ENCODE peak calls at places on chromosome 2, in eight cellular contexts. One of them, this sample, is unnamed. For H3K36me3 and H3K4me1, the result is how much of the 10 kb centered on the place peaks cover.

GRCh38 chr2:24201496-24201895 is 26.6 kb downstream of the FAM228A start:
- DNase-seq in mammary epithelial cell: no peak
- DNase-seq in BE2C: no peak
- DNase-seq in tibial artery: no peak
- DNase-seq in cardiac muscle cell: no peak
- DNase-seq in transverse colon: no peak
- DNase-seq in IMR-90: peak
- DNase-seq in upper lobe of right lung: no peak
- DNase-seq in this sample: no peak

GRCh38 chr2:102001767-102002142 is 10.0 kb downstream of the IL1R2 start:
- DNase-seq in mammary epithelial cell: peak
- DNase-seq in BE2C: no peak
- DNase-seq in tibial artery: no peak
- DNase-seq in cardiac muscle cell: no peak
- DNase-seq in transverse colon: no peak
- DNase-seq in IMR-90: no peak
- DNase-seq in upper lobe of right lung: no peak
- DNase-seq in this sample: no peak

GRCh38 chr2:231865222-231865621 is 61.0 kb downstream of the NPPC start:
- DNase-seq in mammary epithelial cell: no peak
- DNase-seq in BE2C: no peak
- DNase-seq in tibial artery: no peak
- DNase-seq in cardiac muscle cell: no peak
- DNase-seq in transverse colon: no peak
- DNase-seq in IMR-90: no peak
- DNase-seq in upper lobe of right lung: no peak
- DNase-seq in this sample: no peak

GRCh38 chr2:237968048-237968862 is 1.4 kb downstream of the UBE2F start:
- DNase-seq in mammary epithelial cell: peak
- DNase-seq in BE2C: no peak
- DNase-seq in tibial artery: peak
- DNase-seq in cardiac muscle cell: peak
- DNase-seq in transverse colon: peak
- DNase-seq in IMR-90: peak
- DNase-seq in upper lobe of right lung: peak
- DNase-seq in this sample: peak

GRCh38 chr2:2647156-2647555 is 316.1 kb upstream of the MYT1L start:
- DNase-seq in mammary epithelial cell: peak
- DNase-seq in BE2C: no peak
- DNase-seq in tibial artery: no peak
- DNase-seq in cardiac muscle cell: no peak
- DNase-seq in transverse colon: no peak
- DNase-seq in IMR-90: peak
- DNase-seq in upper lobe of right lung: no peak
- DNase-seq in this sample: no peak

GRCh38 chr2:104826016-104826415 is 27.9 kb upstream of the POU3F3 start:
- DNase-seq in mammary epithelial cell: no peak
- DNase-seq in BE2C: no peak
- DNase-seq in tibial artery: no peak
- DNase-seq in cardiac muscle cell: no peak
- DNase-seq in transverse colon: no peak
- DNase-seq in IMR-90: no peak
- DNase-seq in upper lobe of right lung: no peak
- DNase-seq in this sample: no peak

GRCh38 chr2:100755441-100755840 is 64.5 kb upstream of the NPAS2 start:
- DNase-seq in mammary epithelial cell: peak
- DNase-seq in BE2C: no peak
- DNase-seq in tibial artery: no peak
- DNase-seq in cardiac muscle cell: no peak
- DNase-seq in transverse colon: no peak
- DNase-seq in IMR-90: peak
- DNase-seq in upper lobe of right lung: no peak
- DNase-seq in this sample: no peak

GRCh38 chr2:95392730-95393455 is 9.6 kb upstream of the FAHD2A start:
- DNase-seq in mammary epithelial cell: no peak
- DNase-seq in BE2C: no peak
- DNase-seq in tibial artery: no peak
- DNase-seq in cardiac muscle cell: no peak
- DNase-seq in transverse colon: no peak
- DNase-seq in IMR-90: no peak
- DNase-seq in upper lobe of right lung: no peak
- DNase-seq in this sample: no peak

GRCh38 chr2:85017436-85018048 is 46.6 kb downstream of the KCMF1 start:
- DNase-seq in mammary epithelial cell: no peak
- DNase-seq in BE2C: no peak
- DNase-seq in tibial artery: no peak
- DNase-seq in cardiac muscle cell: peak
- DNase-seq in transverse colon: no peak
- DNase-seq in IMR-90: peak
- DNase-seq in upper lobe of right lung: no peak
- DNase-seq in this sample: no peak

GRCh38 chr2:26276488-26276887 is 31.7 kb downstream of the HADHB start:
- DNase-seq in mammary epithelial cell: no peak
- DNase-seq in BE2C: no peak
- DNase-seq in tibial artery: no peak
- DNase-seq in cardiac muscle cell: no peak
- DNase-seq in transverse colon: no peak
- DNase-seq in IMR-90: no peak
- DNase-seq in upper lobe of right lung: no peak
- DNase-seq in this sample: no peak

GRCh38 chr2:26284132-26284531 is 39.4 kb downstream of the HADHB start:
- DNase-seq in mammary epithelial cell: peak
- DNase-seq in BE2C: no peak
- DNase-seq in tibial artery: no peak
- DNase-seq in cardiac muscle cell: peak
- DNase-seq in transverse colon: no peak
- DNase-seq in IMR-90: peak
- DNase-seq in upper lobe of right lung: no peak
- DNase-seq in this sample: no peak

GRCh38 chr2:26281226-26281625 is 36.5 kb downstream of the HADHB start:
- DNase-seq in mammary epithelial cell: peak
- DNase-seq in BE2C: no peak
- DNase-seq in tibial artery: no peak
- DNase-seq in cardiac muscle cell: no peak
- DNase-seq in transverse colon: no peak
- DNase-seq in IMR-90: no peak
- DNase-seq in upper lobe of right lung: no peak
- DNase-seq in this sample: no peak

GRCh38 chr2:26283606-26284005 is 38.9 kb downstream of the HADHB start:
- DNase-seq in mammary epithelial cell: no peak
- DNase-seq in BE2C: no peak
- DNase-seq in tibial artery: no peak
- DNase-seq in cardiac muscle cell: no peak
- DNase-seq in transverse colon: no peak
- DNase-seq in IMR-90: no peak
- DNase-seq in upper lobe of right lung: no peak
- DNase-seq in this sample: no peak

GRCh38 chr2:26279886-26280285 is 35.1 kb downstream of the HADHB start:
- DNase-seq in mammary epithelial cell: no peak
- DNase-seq in BE2C: no peak
- DNase-seq in tibial artery: no peak
- DNase-seq in cardiac muscle cell: no peak
- DNase-seq in transverse colon: no peak
- DNase-seq in IMR-90: no peak
- DNase-seq in upper lobe of right lung: no peak
- DNase-seq in this sample: no peak
- H3K36me3 ChIP-seq in mammary epithelial cell: under half
- H3K36me3 ChIP-seq in BE2C: under half
- H3K36me3 ChIP-seq in tibial artery: half or more
- H3K36me3 ChIP-seq in cardiac muscle cell: half or more
- H3K36me3 ChIP-seq in transverse colon: under half
- H3K36me3 ChIP-seq in IMR-90: under half
- H3K36me3 ChIP-seq in upper lobe of right lung: half or more
- H3K36me3 ChIP-seq in this sample: half or more

DNA sequence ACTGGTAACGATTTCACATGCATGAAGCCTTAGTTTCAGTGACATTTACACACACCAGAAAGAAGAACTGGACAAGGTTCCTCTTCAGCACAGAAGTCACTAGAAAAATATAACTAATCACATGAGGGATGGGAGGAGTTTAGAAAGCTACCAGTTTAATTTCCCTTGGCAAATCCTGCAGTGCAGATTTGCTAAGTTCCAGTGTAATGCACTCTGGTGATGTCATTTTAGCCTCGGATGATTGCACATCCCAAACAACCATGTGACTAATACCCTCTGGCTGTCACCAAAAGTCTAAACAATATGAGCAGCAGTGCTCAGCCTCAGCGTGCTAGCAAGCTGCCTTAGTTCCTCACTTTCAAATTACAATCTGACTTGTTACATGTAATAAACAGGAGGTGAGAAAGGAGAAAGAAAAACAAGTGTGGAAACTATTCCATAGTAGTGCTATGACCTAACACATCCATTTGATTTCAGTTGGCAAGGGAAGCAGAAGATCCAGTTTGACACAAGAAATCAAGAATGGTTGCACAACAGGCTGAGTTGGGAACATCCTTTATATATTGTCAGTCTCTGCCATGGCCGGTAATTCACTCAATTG is 35.3 kb upstream of the PPP1CB start:
- DNase-seq in mammary epithelial cell: peak
- DNase-seq in BE2C: peak
- DNase-seq in tibial artery: peak
- DNase-seq in cardiac muscle cell: peak
- DNase-seq in transverse colon: peak
- DNase-seq in IMR-90: peak
- DNase-seq in upper lobe of right lung: no peak
- DNase-seq in this sample: no peak
- H3K4me1 ChIP-seq in mammary epithelial cell: under half
- H3K4me1 ChIP-seq in BE2C: under half
- H3K4me1 ChIP-seq in tibial artery: under half
- H3K4me1 ChIP-seq in cardiac muscle cell: under half
- H3K4me1 ChIP-seq in transverse colon: under half
- H3K4me1 ChIP-seq in IMR-90: under half
- H3K4me1 ChIP-seq in upper lobe of right lung: under half
- H3K4me1 ChIP-seq in this sample: under half

GRCh38 chr2:120990451-120990871 is 254.8 kb downstream of the GLI2 start:
- DNase-seq in mammary epithelial cell: no peak
- DNase-seq in BE2C: no peak
- DNase-seq in tibial artery: peak
- DNase-seq in cardiac muscle cell: peak
- DNase-seq in transverse colon: no peak
- DNase-seq in IMR-90: no peak
- DNase-seq in upper lobe of right lung: no peak
- DNase-seq in this sample: no peak

GRCh38 chr2:120991401-120991800 is 255.7 kb downstream of the GLI2 start:
- DNase-seq in mammary epithelial cell: no peak
- DNase-seq in BE2C: no peak
- DNase-seq in tibial artery: peak
- DNase-seq in cardiac muscle cell: no peak
- DNase-seq in transverse colon: no peak
- DNase-seq in IMR-90: no peak
- DNase-seq in upper lobe of right lung: no peak
- DNase-seq in this sample: no peak

GRCh38 chr2:120988741-120989555 is 253.3 kb downstream of the GLI2 start:
- DNase-seq in mammary epithelial cell: no peak
- DNase-seq in BE2C: no peak
- DNase-seq in tibial artery: peak
- DNase-seq in cardiac muscle cell: no peak
- DNase-seq in transverse colon: no peak
- DNase-seq in IMR-90: no peak
- DNase-seq in upper lobe of right lung: no peak
- DNase-seq in this sample: no peak

GRCh38 chr2:120989556-120989848 is 253.8 kb downstream of the GLI2 start:
- DNase-seq in mammary epithelial cell: no peak
- DNase-seq in BE2C: no peak
- DNase-seq in tibial artery: no peak
- DNase-seq in cardiac muscle cell: no peak
- DNase-seq in transverse colon: no peak
- DNase-seq in IMR-90: no peak
- DNase-seq in upper lobe of right lung: no peak
- DNase-seq in this sample: no peak

DNA sequence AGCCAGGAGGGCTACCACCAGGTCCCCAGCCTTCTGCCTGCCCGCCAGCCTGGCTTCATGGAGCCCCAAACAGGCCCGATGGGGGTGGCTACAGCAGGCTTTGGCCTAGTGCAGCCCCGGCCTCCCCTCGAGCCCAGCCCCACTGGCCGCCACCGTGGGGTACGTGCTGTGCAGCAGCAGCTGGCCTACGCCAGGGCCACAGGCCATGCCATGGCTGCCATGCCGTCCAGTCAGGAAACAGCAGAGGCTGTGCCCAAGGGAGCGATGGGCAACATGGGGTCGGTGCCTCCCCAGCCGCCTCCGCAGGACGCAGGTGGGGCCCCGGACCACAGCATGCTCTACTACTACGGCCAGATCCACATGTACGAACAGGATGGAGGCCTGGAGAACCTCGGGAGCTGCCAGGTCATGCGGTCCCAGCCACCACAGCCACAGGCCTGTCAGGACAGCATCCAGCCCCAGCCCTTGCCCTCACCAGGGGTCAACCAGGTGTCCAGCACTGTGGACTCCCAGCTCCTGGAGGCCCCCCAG is 254.3 kb downstream of the GLI2 start:
- DNase-seq in mammary epithelial cell: no peak
- DNase-seq in BE2C: no peak
- DNase-seq in tibial artery: peak
- DNase-seq in cardiac muscle cell: no peak
- DNase-seq in transverse colon: no peak
- DNase-seq in IMR-90: no peak
- DNase-seq in upper lobe of right lung: no peak
- DNase-seq in this sample: peak
- H3K36me3 ChIP-seq in mammary epithelial cell: under half
- H3K36me3 ChIP-seq in BE2C: under half
- H3K36me3 ChIP-seq in tibial artery: under half
- H3K36me3 ChIP-seq in cardiac muscle cell: under half
- H3K36me3 ChIP-seq in transverse colon: under half
- H3K36me3 ChIP-seq in IMR-90: half or more
- H3K36me3 ChIP-seq in upper lobe of right lung: under half
- H3K36me3 ChIP-seq in this sample: under half

DNA sequence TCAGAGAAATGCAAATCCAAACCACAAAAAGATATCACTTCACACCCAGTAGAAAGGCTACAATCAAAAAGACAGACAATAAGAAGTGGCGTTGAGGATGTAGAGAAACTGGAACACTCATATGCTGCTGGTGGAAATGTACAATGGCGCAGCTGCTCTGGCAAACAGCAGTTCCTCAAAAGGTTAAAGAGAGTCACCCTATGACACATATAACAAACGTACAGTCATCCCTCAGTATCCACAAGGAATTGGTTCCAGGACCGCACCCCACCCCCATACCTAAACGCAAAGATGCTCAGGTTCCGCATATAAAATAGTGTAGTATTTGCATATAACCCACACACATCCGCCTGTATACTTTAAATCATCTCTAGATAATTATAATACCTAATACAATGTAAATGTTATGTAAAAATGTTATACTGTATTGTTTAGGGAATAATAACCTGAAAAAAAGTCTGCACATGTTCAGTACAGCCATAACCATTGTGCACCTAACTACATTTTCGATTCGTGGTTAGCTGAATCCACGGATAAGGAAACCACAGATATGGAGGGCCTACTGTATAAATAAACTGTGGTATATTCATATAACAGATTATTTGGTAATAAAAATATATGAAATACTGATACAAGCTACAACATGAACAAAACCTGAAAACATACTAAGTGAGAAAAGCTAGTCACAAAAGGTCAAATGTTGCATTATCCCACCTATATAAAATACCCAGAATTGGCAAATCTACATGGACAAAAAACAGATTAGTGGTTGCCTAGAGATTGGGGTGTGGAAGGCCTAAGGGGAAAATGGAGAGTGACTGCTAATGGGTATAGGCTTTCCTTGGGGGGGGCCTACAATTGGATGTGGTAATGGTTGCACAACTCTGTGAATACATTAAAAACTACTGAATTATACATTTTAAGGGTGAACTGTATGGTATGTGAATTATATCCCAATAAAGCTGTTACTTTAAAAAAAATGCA is 37.5 kb downstream of the UXS1 start:
- DNase-seq in mammary epithelial cell: peak
- DNase-seq in BE2C: no peak
- DNase-seq in tibial artery: no peak
- DNase-seq in cardiac muscle cell: no peak
- DNase-seq in transverse colon: no peak
- DNase-seq in IMR-90: peak
- DNase-seq in upper lobe of right lung: no peak
- DNase-seq in this sample: no peak
- H3K4me1 ChIP-seq in mammary epithelial cell: under half
- H3K4me1 ChIP-seq in BE2C: under half
- H3K4me1 ChIP-seq in tibial artery: under half
- H3K4me1 ChIP-seq in cardiac muscle cell: under half
- H3K4me1 ChIP-seq in transverse colon: under half
- H3K4me1 ChIP-seq in IMR-90: under half
- H3K4me1 ChIP-seq in upper lobe of right lung: under half
- H3K4me1 ChIP-seq in this sample: under half

This sample was measured in left lung.